ENCODE peak calls at places on chromosomes 7 and 10, in five cellular contexts. One of them, this sample, is unnamed. For H3K27me3, the result is how much of the 10 kb centered on the place peaks cover.

GRCh38 chr7:107773027-107773426 is 29.1 kb downstream of the CBLL1 start:
- DNase-seq in body of pancreas: no peak
- DNase-seq in HCT116: no peak
- DNase-seq in gastrocnemius medialis: no peak
- DNase-seq in psoas muscle: no peak
- DNase-seq in this sample: no peak

GRCh38 chr7:95989301-95989700 is 216.9 kb downstream of the DYNC1I1 start:
- DNase-seq in HCT116: no peak
- DNase-seq in body of pancreas: no peak
- DNase-seq in psoas muscle: no peak
- DNase-seq in gastrocnemius medialis: no peak
- DNase-seq in this sample: no peak

GRCh38 chr10:132386419-132386831 is 10.6 kb upstream of the PWWP2B start:
- DNase-seq in body of pancreas: peak
- DNase-seq in psoas muscle: no peak
- DNase-seq in gastrocnemius medialis: no peak
- DNase-seq in HCT116: no peak
- DNase-seq in this sample: no peak

GRCh38 chr10:3887885-3888476 is 103.0 kb upstream of the KLF6 start:
- DNase-seq in psoas muscle: peak
- DNase-seq in body of pancreas: peak
- DNase-seq in gastrocnemius medialis: peak
- DNase-seq in HCT116: no peak
- DNase-seq in this sample: peak

GRCh38 chr7:30251708-30252329 is 32.6 kb upstream of the ZNRF2 start:
- DNase-seq in body of pancreas: no peak
- DNase-seq in psoas muscle: no peak
- DNase-seq in gastrocnemius medialis: no peak
- DNase-seq in HCT116: no peak
- DNase-seq in this sample: no peak

GRCh38 chr7:94823952-94824351 is 83.4 kb upstream of the PPP1R9A start:
- DNase-seq in body of pancreas: no peak
- DNase-seq in gastrocnemius medialis: no peak
- DNase-seq in psoas muscle: no peak
- DNase-seq in HCT116: peak
- DNase-seq in this sample: no peak

GRCh38 chr7:111096997-111097396 is 6.1 kb downstream of the LRRN3 start:
- DNase-seq in HCT116: no peak
- DNase-seq in body of pancreas: no peak
- DNase-seq in gastrocnemius medialis: no peak
- DNase-seq in psoas muscle: no peak
- DNase-seq in this sample: no peak

GRCh38 chr7:130492519-130493274 is 812 bp downstream of the MEST start:
- DNase-seq in gastrocnemius medialis: no peak
- DNase-seq in body of pancreas: peak
- DNase-seq in psoas muscle: no peak
- DNase-seq in HCT116: no peak
- DNase-seq in this sample: no peak

GRCh38 chr10:63521389-63522128 is at the start of gene REEP3:
- DNase-seq in HCT116: no peak
- DNase-seq in gastrocnemius medialis: peak
- DNase-seq in psoas muscle: peak
- DNase-seq in body of pancreas: peak
- DNase-seq in this sample: peak

GRCh38 chr10:21078410-21079329 is 181.6 kb upstream of the NEBL start:
- DNase-seq in gastrocnemius medialis: no peak
- DNase-seq in HCT116: peak
- DNase-seq in body of pancreas: peak
- DNase-seq in psoas muscle: peak
- DNase-seq in this sample: peak

GRCh38 chr7:106283831-106284515 is 810 bp downstream of the NAMPT start:
- DNase-seq in HCT116: no peak
- DNase-seq in gastrocnemius medialis: peak
- DNase-seq in body of pancreas: peak
- DNase-seq in psoas muscle: peak
- DNase-seq in this sample: peak

GRCh38 chr10:93849605-93850004 is 44.2 kb upstream of the SLC35G1 start:
- DNase-seq in psoas muscle: no peak
- DNase-seq in HCT116: no peak
- DNase-seq in gastrocnemius medialis: no peak
- DNase-seq in body of pancreas: no peak
- DNase-seq in this sample: no peak

GRCh38 chr7:69612981-69613380 is 14.7 kb downstream of the AUTS2 start:
- DNase-seq in psoas muscle: no peak
- DNase-seq in gastrocnemius medialis: no peak
- DNase-seq in body of pancreas: no peak
- DNase-seq in HCT116: no peak
- DNase-seq in this sample: no peak

GRCh38 chr7:37993060-37993501 is 72.6 kb downstream of the EPDR1 start:
- DNase-seq in gastrocnemius medialis: no peak
- DNase-seq in psoas muscle: no peak
- DNase-seq in HCT116: no peak
- DNase-seq in body of pancreas: no peak
- DNase-seq in this sample: no peak

GRCh38 chr10:111578076-111578475 is 501.2 kb downstream of the ADRA2A start:
- DNase-seq in HCT116: no peak
- DNase-seq in body of pancreas: no peak
- DNase-seq in gastrocnemius medialis: no peak
- DNase-seq in psoas muscle: no peak
- DNase-seq in this sample: no peak

DNA sequence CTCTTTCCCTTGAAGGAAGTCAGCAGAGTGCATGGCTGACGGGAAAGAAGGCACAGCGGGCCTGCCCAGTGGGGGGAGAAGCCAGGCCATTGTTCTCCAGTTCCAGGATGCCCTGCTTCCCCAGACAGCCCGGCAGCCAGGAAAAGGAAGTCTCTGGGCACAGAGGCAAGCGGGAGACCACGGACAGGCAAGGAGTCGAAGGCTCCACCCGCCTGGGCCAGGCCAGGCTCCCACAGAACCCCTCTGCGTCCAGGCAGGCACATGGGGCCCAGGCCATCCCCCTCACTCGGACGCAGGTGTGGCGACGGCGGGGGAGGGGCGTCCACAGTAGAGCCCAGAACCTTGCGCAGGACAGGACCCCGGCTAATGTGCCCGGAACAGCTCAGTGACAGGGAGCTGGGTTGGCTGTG is 8.7 kb downstream of the GPR146 start:
- DNase-seq in gastrocnemius medialis: no peak
- DNase-seq in HCT116: no peak
- DNase-seq in psoas muscle: no peak
- DNase-seq in body of pancreas: no peak
- DNase-seq in this sample: no peak
- H3K27ac ChIP-seq in gastrocnemius medialis: peak
- H3K27ac ChIP-seq in HCT116: no peak
- H3K27ac ChIP-seq in psoas muscle: peak
- H3K27ac ChIP-seq in body of pancreas: no peak
- H3K27ac ChIP-seq in this sample: peak

GRCh38 chr7:27185013-27185707 is at the start of gene HOXA11:
- DNase-seq in body of pancreas: no peak
- DNase-seq in psoas muscle: no peak
- DNase-seq in HCT116: no peak
- DNase-seq in gastrocnemius medialis: peak
- DNase-seq in this sample: peak

GRCh38 chr7:27183682-27184341 is 1.2 kb downstream of the HOXA11 start:
- DNase-seq in gastrocnemius medialis: no peak
- DNase-seq in body of pancreas: no peak
- DNase-seq in HCT116: no peak
- DNase-seq in psoas muscle: no peak
- DNase-seq in this sample: peak

GRCh38 chr7:27182861-27183681 is 2.0 kb downstream of the HOXA11 start:
- DNase-seq in HCT116: no peak
- DNase-seq in gastrocnemius medialis: peak
- DNase-seq in body of pancreas: no peak
- DNase-seq in psoas muscle: no peak
- DNase-seq in this sample: peak

GRCh38 chr7:27185708-27186449 is 847 bp upstream of the HOXA11 start:
- DNase-seq in body of pancreas: no peak
- DNase-seq in psoas muscle: no peak
- DNase-seq in HCT116: no peak
- DNase-seq in gastrocnemius medialis: no peak
- DNase-seq in this sample: peak

DNA sequence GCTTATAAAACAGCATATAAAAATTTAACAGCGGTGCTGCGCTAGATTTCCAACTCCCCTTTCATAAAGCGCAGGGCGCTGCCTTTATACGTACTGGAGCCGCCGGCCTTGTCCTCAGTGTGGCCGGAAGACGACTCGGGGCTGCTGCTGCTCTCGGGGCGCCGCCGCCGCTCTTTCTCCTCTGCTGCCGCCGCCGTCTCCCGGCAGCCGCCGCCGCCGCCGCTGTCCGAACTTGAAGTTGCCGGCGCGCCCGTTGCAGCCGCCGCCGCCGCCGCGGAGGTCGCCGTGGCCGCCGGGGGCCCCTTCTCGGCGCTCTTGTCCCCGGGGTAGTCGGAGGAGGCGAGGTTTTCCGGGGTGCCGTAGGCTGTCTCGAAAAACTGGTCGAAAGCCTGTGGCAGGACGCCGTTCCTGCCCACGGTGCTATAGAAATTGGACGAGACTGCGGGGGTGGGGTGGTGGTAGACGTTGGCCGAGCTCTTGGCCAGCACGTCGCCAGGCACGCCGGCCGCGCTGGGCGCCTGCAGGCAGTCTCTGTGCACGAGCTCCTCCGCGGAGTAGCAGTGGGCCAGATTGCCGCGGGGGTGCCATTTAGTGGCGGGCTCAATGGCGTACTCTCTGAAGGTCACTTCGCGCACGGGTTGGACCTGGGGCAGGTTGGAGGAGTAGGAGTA is 555 bp downstream of the HOXA11 start:
- DNase-seq in body of pancreas: no peak
- DNase-seq in HCT116: no peak
- DNase-seq in psoas muscle: no peak
- DNase-seq in gastrocnemius medialis: no peak
- DNase-seq in this sample: peak
- H3K27me3 ChIP-seq in body of pancreas: under half
- H3K27me3 ChIP-seq in HCT116: under half
- H3K27me3 ChIP-seq in psoas muscle: under half
- H3K27me3 ChIP-seq in gastrocnemius medialis: under half
- H3K27me3 ChIP-seq in this sample: under half

GRCh38 chr10:89469517-89469916 is 55.1 kb downstream of the IFIT5 start:
- DNase-seq in gastrocnemius medialis: no peak
- DNase-seq in body of pancreas: no peak
- DNase-seq in HCT116: no peak
- DNase-seq in psoas muscle: no peak
- DNase-seq in this sample: no peak

GRCh38 chr10:89465196-89465595 is 50.8 kb downstream of the IFIT5 start:
- DNase-seq in psoas muscle: no peak
- DNase-seq in gastrocnemius medialis: no peak
- DNase-seq in body of pancreas: no peak
- DNase-seq in HCT116: no peak
- DNase-seq in this sample: no peak

GRCh38 chr10:89463846-89464537 is 49.6 kb downstream of the IFIT5 start:
- DNase-seq in HCT116: no peak
- DNase-seq in psoas muscle: no peak
- DNase-seq in gastrocnemius medialis: no peak
- DNase-seq in body of pancreas: peak
- DNase-seq in this sample: no peak

GRCh38 chr10:89468625-89469024 is 54.3 kb downstream of the IFIT5 start:
- DNase-seq in psoas muscle: no peak
- DNase-seq in gastrocnemius medialis: no peak
- DNase-seq in HCT116: no peak
- DNase-seq in body of pancreas: peak
- DNase-seq in this sample: no peak

DNA sequence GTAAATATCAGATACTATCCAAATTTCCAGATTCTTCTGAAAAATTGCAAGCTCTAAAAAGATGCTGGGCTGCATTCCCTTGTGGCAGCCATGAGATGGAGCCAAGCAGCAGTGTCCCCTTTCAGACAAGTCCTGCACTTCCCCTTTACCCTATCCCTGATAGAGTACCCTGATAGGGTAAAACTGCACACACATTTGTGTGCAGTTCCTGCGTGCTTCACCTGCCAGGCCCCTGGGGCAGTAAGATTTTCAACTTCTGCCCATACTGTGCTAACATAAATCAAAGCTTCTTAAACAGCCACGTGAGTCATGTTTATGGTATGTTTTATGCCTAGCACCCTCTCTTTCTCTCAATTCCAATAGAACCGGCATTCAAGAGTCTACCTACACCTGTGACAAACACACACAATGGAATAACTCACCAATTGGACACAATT is 52.2 kb downstream of the IFIT5 start:
- DNase-seq in psoas muscle: no peak
- DNase-seq in body of pancreas: peak
- DNase-seq in gastrocnemius medialis: no peak
- DNase-seq in HCT116: peak
- DNase-seq in this sample: no peak
- TF ChIP-seq CTCF in psoas muscle: peak
- TF ChIP-seq CTCF in body of pancreas: peak
- TF ChIP-seq CTCF in gastrocnemius medialis: no peak
- TF ChIP-seq CTCF in HCT116: peak
- TF ChIP-seq CTCF in this sample: peak

GRCh38 chr7:6023974-6024435 is 7.2 kb upstream of the ANKRD61 start:
- DNase-seq in HCT116: no peak
- DNase-seq in body of pancreas: no peak
- DNase-seq in psoas muscle: no peak
- DNase-seq in gastrocnemius medialis: no peak
- DNase-seq in this sample: no peak

GRCh38 chr7:6027806-6028365 is 3.3 kb upstream of the ANKRD61 start:
- DNase-seq in gastrocnemius medialis: no peak
- DNase-seq in psoas muscle: no peak
- DNase-seq in body of pancreas: no peak
- DNase-seq in HCT116: no peak
- DNase-seq in this sample: no peak

GRCh38 chr7:6026917-6027316 is 4.3 kb upstream of the ANKRD61 start:
- DNase-seq in gastrocnemius medialis: no peak
- DNase-seq in psoas muscle: no peak
- DNase-seq in HCT116: no peak
- DNase-seq in body of pancreas: no peak
- DNase-seq in this sample: no peak

GRCh38 chr7:6028563-6028962 is 2.6 kb upstream of the ANKRD61 start:
- DNase-seq in gastrocnemius medialis: no peak
- DNase-seq in HCT116: no peak
- DNase-seq in psoas muscle: no peak
- DNase-seq in body of pancreas: no peak
- DNase-seq in this sample: no peak

GRCh38 chr7:6026011-6026819 is 5.0 kb upstream of the ANKRD61 start:
- DNase-seq in HCT116: no peak
- DNase-seq in body of pancreas: peak
- DNase-seq in psoas muscle: peak
- DNase-seq in gastrocnemius medialis: peak
- DNase-seq in this sample: peak
- H3K27ac ChIP-seq in HCT116: no peak
- H3K27ac ChIP-seq in body of pancreas: no peak
- H3K27ac ChIP-seq in psoas muscle: peak
- H3K27ac ChIP-seq in gastrocnemius medialis: peak
- H3K27ac ChIP-seq in this sample: no peak

DNA sequence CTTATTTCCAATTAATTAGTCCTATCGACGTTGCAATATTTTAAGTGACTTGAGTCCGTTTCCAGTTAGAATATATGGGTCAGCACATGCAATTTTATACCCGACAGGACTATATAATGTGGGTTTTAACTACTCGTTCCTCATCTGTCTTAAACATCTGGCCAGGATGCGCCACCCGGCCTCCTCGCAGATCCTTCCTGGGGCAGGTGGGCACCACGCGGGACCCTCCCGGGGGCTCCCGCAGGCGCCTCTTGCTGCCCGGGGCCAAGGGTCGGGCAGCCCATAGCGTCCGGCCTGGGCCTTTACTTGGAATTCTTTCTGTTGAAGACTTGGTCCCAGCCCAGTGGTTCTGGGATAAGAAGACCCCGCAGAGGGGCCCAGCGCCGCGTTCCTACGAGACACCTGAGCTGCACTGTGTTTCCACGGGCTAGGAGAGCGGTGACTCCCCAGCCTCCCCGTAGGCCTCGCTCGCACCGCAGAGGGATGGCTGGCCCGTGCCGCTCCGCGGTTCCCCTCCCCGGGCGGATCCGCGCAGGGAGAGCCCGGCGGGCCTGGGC is 10.1 kb upstream of the MNX1 start:
- DNase-seq in HCT116: no peak
- DNase-seq in psoas muscle: no peak
- DNase-seq in body of pancreas: no peak
- DNase-seq in gastrocnemius medialis: no peak
- DNase-seq in this sample: no peak
- H3K27me3 ChIP-seq in HCT116: under half
- H3K27me3 ChIP-seq in psoas muscle: half or more
- H3K27me3 ChIP-seq in body of pancreas: under half
- H3K27me3 ChIP-seq in gastrocnemius medialis: half or more
- H3K27me3 ChIP-seq in this sample: half or more

This sample was measured in tibial artery.